ENCODE peak calls at places on chromosomes 12 and 14, in nine cellular contexts. One of them, this sample, is unnamed.

GRCh38 chr12:22626429-22626828 is 1.5 kb downstream of the ETNK1 start:
- DNase-seq in NCI-H460: no peak
- DNase-seq in PC-9: no peak
- DNase-seq in endothelial cell of umbilical vein: peak
- DNase-seq in renal cortical epithelial cell: peak
- DNase-seq in brain microvascular endothelial cell: peak
- DNase-seq in activated CD4-positive, alpha-beta T cell treated with anti-CD3 and anti-CD28 coated beads, Interleukin-2, amount 50 U/mL, for 1 hour: no peak
- DNase-seq in NCI-H1092 treated with DMSO at 0.1 percent for 48 hours: no peak
- DNase-seq in progenitor cell of endocrine pancreas: no peak
- DNase-seq in this sample: peak

GRCh38 chr12:116861331-116861730 is 19.9 kb downstream of the HRK start:
- DNase-seq in NCI-H460: no peak
- DNase-seq in PC-9: no peak
- DNase-seq in endothelial cell of umbilical vein: no peak
- DNase-seq in renal cortical epithelial cell: no peak
- DNase-seq in brain microvascular endothelial cell: peak
- DNase-seq in activated CD4-positive, alpha-beta T cell treated with anti-CD3 and anti-CD28 coated beads, Interleukin-2, amount 50 U/mL, for 1 hour: peak
- DNase-seq in NCI-H1092 treated with DMSO at 0.1 percent for 48 hours: no peak
- DNase-seq in progenitor cell of endocrine pancreas: no peak
- DNase-seq in this sample: peak

GRCh38 chr12:54134850-54135249 is 53.9 kb downstream of the SMUG1 start:
- DNase-seq in NCI-H460: no peak
- DNase-seq in PC-9: no peak
- DNase-seq in endothelial cell of umbilical vein: no peak
- DNase-seq in renal cortical epithelial cell: peak
- DNase-seq in brain microvascular endothelial cell: no peak
- DNase-seq in activated CD4-positive, alpha-beta T cell treated with anti-CD3 and anti-CD28 coated beads, Interleukin-2, amount 50 U/mL, for 1 hour: no peak
- DNase-seq in NCI-H1092 treated with DMSO at 0.1 percent for 48 hours: peak
- DNase-seq in progenitor cell of endocrine pancreas: no peak
- DNase-seq in this sample: no peak

GRCh38 chr14:104797112-104798044 is 1.8 kb upstream of the AKT1 start:
- DNase-seq in NCI-H460: no peak
- DNase-seq in PC-9: peak
- DNase-seq in endothelial cell of umbilical vein: no peak
- DNase-seq in renal cortical epithelial cell: no peak
- DNase-seq in brain microvascular endothelial cell: no peak
- DNase-seq in activated CD4-positive, alpha-beta T cell treated with anti-CD3 and anti-CD28 coated beads, Interleukin-2, amount 50 U/mL, for 1 hour: no peak
- DNase-seq in NCI-H1092 treated with DMSO at 0.1 percent for 48 hours: no peak
- DNase-seq in progenitor cell of endocrine pancreas: no peak
- DNase-seq in this sample: no peak

GRCh38 chr14:45112886-45113772 is 21.2 kb downstream of the FKBP3 start:
- DNase-seq in NCI-H460: no peak
- DNase-seq in PC-9: no peak
- DNase-seq in endothelial cell of umbilical vein: peak
- DNase-seq in renal cortical epithelial cell: no peak
- DNase-seq in brain microvascular endothelial cell: peak
- DNase-seq in activated CD4-positive, alpha-beta T cell treated with anti-CD3 and anti-CD28 coated beads, Interleukin-2, amount 50 U/mL, for 1 hour: no peak
- DNase-seq in NCI-H1092 treated with DMSO at 0.1 percent for 48 hours: peak
- DNase-seq in progenitor cell of endocrine pancreas: no peak
- DNase-seq in this sample: peak

GRCh38 chr12:130102266-130102665 is 60.0 kb upstream of the FZD10 start:
- DNase-seq in NCI-H460: no peak
- DNase-seq in PC-9: no peak
- DNase-seq in endothelial cell of umbilical vein: no peak
- DNase-seq in renal cortical epithelial cell: no peak
- DNase-seq in brain microvascular endothelial cell: no peak
- DNase-seq in activated CD4-positive, alpha-beta T cell treated with anti-CD3 and anti-CD28 coated beads, Interleukin-2, amount 50 U/mL, for 1 hour: no peak
- DNase-seq in NCI-H1092 treated with DMSO at 0.1 percent for 48 hours: no peak
- DNase-seq in progenitor cell of endocrine pancreas: no peak
- DNase-seq in this sample: no peak

GRCh38 chr12:115322275-115322674 is 638.3 kb upstream of the TBX3 start:
- DNase-seq in NCI-H460: no peak
- DNase-seq in PC-9: no peak
- DNase-seq in endothelial cell of umbilical vein: no peak
- DNase-seq in renal cortical epithelial cell: no peak
- DNase-seq in brain microvascular endothelial cell: peak
- DNase-seq in activated CD4-positive, alpha-beta T cell treated with anti-CD3 and anti-CD28 coated beads, Interleukin-2, amount 50 U/mL, for 1 hour: no peak
- DNase-seq in NCI-H1092 treated with DMSO at 0.1 percent for 48 hours: no peak
- DNase-seq in progenitor cell of endocrine pancreas: no peak
- DNase-seq in this sample: no peak

GRCh38 chr12:118185602-118186397 is 49.9 kb downstream of the PEBP1 start:
- DNase-seq in NCI-H460: no peak
- DNase-seq in PC-9: no peak
- DNase-seq in endothelial cell of umbilical vein: no peak
- DNase-seq in renal cortical epithelial cell: no peak
- DNase-seq in brain microvascular endothelial cell: no peak
- DNase-seq in activated CD4-positive, alpha-beta T cell treated with anti-CD3 and anti-CD28 coated beads, Interleukin-2, amount 50 U/mL, for 1 hour: no peak
- DNase-seq in NCI-H1092 treated with DMSO at 0.1 percent for 48 hours: no peak
- DNase-seq in progenitor cell of endocrine pancreas: no peak
- DNase-seq in this sample: no peak

GRCh38 chr12:66028388-66028787 is 102.2 kb downstream of the LLPH start:
- DNase-seq in NCI-H460: no peak
- DNase-seq in PC-9: no peak
- DNase-seq in endothelial cell of umbilical vein: no peak
- DNase-seq in renal cortical epithelial cell: no peak
- DNase-seq in brain microvascular endothelial cell: no peak
- DNase-seq in activated CD4-positive, alpha-beta T cell treated with anti-CD3 and anti-CD28 coated beads, Interleukin-2, amount 50 U/mL, for 1 hour: no peak
- DNase-seq in NCI-H1092 treated with DMSO at 0.1 percent for 48 hours: no peak
- DNase-seq in progenitor cell of endocrine pancreas: no peak
- DNase-seq in this sample: no peak

GRCh38 chr14:24399981-24400718 is 1.3 kb downstream of the NYNRIN start:
- DNase-seq in NCI-H460: no peak
- DNase-seq in PC-9: no peak
- DNase-seq in endothelial cell of umbilical vein: no peak
- DNase-seq in renal cortical epithelial cell: no peak
- DNase-seq in brain microvascular endothelial cell: no peak
- DNase-seq in activated CD4-positive, alpha-beta T cell treated with anti-CD3 and anti-CD28 coated beads, Interleukin-2, amount 50 U/mL, for 1 hour: no peak
- DNase-seq in NCI-H1092 treated with DMSO at 0.1 percent for 48 hours: no peak
- DNase-seq in progenitor cell of endocrine pancreas: no peak
- DNase-seq in this sample: no peak

GRCh38 chr12:98253207-98253606 is 262.2 kb upstream of the TMPO start:
- DNase-seq in NCI-H460: no peak
- DNase-seq in PC-9: no peak
- DNase-seq in endothelial cell of umbilical vein: no peak
- DNase-seq in renal cortical epithelial cell: no peak
- DNase-seq in brain microvascular endothelial cell: no peak
- DNase-seq in activated CD4-positive, alpha-beta T cell treated with anti-CD3 and anti-CD28 coated beads, Interleukin-2, amount 50 U/mL, for 1 hour: no peak
- DNase-seq in NCI-H1092 treated with DMSO at 0.1 percent for 48 hours: peak
- DNase-seq in progenitor cell of endocrine pancreas: no peak
- DNase-seq in this sample: no peak

GRCh38 chr12:49560695-49561094 is 7.2 kb downstream of the MCRS1 start:
- DNase-seq in NCI-H460: no peak
- DNase-seq in PC-9: no peak
- DNase-seq in endothelial cell of umbilical vein: no peak
- DNase-seq in renal cortical epithelial cell: no peak
- DNase-seq in brain microvascular endothelial cell: no peak
- DNase-seq in activated CD4-positive, alpha-beta T cell treated with anti-CD3 and anti-CD28 coated beads, Interleukin-2, amount 50 U/mL, for 1 hour: no peak
- DNase-seq in NCI-H1092 treated with DMSO at 0.1 percent for 48 hours: no peak
- DNase-seq in progenitor cell of endocrine pancreas: no peak
- DNase-seq in this sample: no peak

GRCh38 chr12:66861157-66861750 is 182.4 kb upstream of the GRIP1 start:
- DNase-seq in NCI-H460: peak
- DNase-seq in PC-9: peak
- DNase-seq in endothelial cell of umbilical vein: peak
- DNase-seq in renal cortical epithelial cell: peak
- DNase-seq in brain microvascular endothelial cell: peak
- DNase-seq in activated CD4-positive, alpha-beta T cell treated with anti-CD3 and anti-CD28 coated beads, Interleukin-2, amount 50 U/mL, for 1 hour: peak
- DNase-seq in NCI-H1092 treated with DMSO at 0.1 percent for 48 hours: peak
- DNase-seq in progenitor cell of endocrine pancreas: peak
- DNase-seq in this sample: peak

GRCh38 chr12:42716521-42716920 is 127.0 kb upstream of the PRICKLE1 start:
- DNase-seq in NCI-H460: no peak
- DNase-seq in PC-9: no peak
- DNase-seq in endothelial cell of umbilical vein: peak
- DNase-seq in renal cortical epithelial cell: peak
- DNase-seq in brain microvascular endothelial cell: peak
- DNase-seq in activated CD4-positive, alpha-beta T cell treated with anti-CD3 and anti-CD28 coated beads, Interleukin-2, amount 50 U/mL, for 1 hour: no peak
- DNase-seq in NCI-H1092 treated with DMSO at 0.1 percent for 48 hours: no peak
- DNase-seq in progenitor cell of endocrine pancreas: no peak
- DNase-seq in this sample: no peak

GRCh38 chr14:59728294-59728693 is 142.3 kb downstream of the RTN1 start:
- DNase-seq in NCI-H460: no peak
- DNase-seq in PC-9: no peak
- DNase-seq in endothelial cell of umbilical vein: no peak
- DNase-seq in renal cortical epithelial cell: no peak
- DNase-seq in brain microvascular endothelial cell: no peak
- DNase-seq in activated CD4-positive, alpha-beta T cell treated with anti-CD3 and anti-CD28 coated beads, Interleukin-2, amount 50 U/mL, for 1 hour: no peak
- DNase-seq in NCI-H1092 treated with DMSO at 0.1 percent for 48 hours: peak
- DNase-seq in progenitor cell of endocrine pancreas: no peak
- DNase-seq in this sample: no peak

GRCh38 chr12:14111230-14111865 is 129.9 kb upstream of the GRIN2B start:
- DNase-seq in NCI-H460: no peak
- DNase-seq in PC-9: peak
- DNase-seq in endothelial cell of umbilical vein: no peak
- DNase-seq in renal cortical epithelial cell: peak
- DNase-seq in brain microvascular endothelial cell: no peak
- DNase-seq in activated CD4-positive, alpha-beta T cell treated with anti-CD3 and anti-CD28 coated beads, Interleukin-2, amount 50 U/mL, for 1 hour: no peak
- DNase-seq in NCI-H1092 treated with DMSO at 0.1 percent for 48 hours: no peak
- DNase-seq in progenitor cell of endocrine pancreas: no peak
- DNase-seq in this sample: peak

GRCh38 chr14:77691259-77691658 is 16.6 kb downstream of the ALKBH1 start:
- DNase-seq in NCI-H460: no peak
- DNase-seq in PC-9: no peak
- DNase-seq in endothelial cell of umbilical vein: no peak
- DNase-seq in renal cortical epithelial cell: peak
- DNase-seq in brain microvascular endothelial cell: no peak
- DNase-seq in activated CD4-positive, alpha-beta T cell treated with anti-CD3 and anti-CD28 coated beads, Interleukin-2, amount 50 U/mL, for 1 hour: no peak
- DNase-seq in NCI-H1092 treated with DMSO at 0.1 percent for 48 hours: no peak
- DNase-seq in progenitor cell of endocrine pancreas: no peak
- DNase-seq in this sample: no peak

GRCh38 chr14:24852312-24853060 is 197.5 kb downstream of the STXBP6 start:
- DNase-seq in NCI-H460: no peak
- DNase-seq in PC-9: no peak
- DNase-seq in endothelial cell of umbilical vein: no peak
- DNase-seq in renal cortical epithelial cell: no peak
- DNase-seq in brain microvascular endothelial cell: no peak
- DNase-seq in activated CD4-positive, alpha-beta T cell treated with anti-CD3 and anti-CD28 coated beads, Interleukin-2, amount 50 U/mL, for 1 hour: no peak
- DNase-seq in NCI-H1092 treated with DMSO at 0.1 percent for 48 hours: no peak
- DNase-seq in progenitor cell of endocrine pancreas: no peak
- DNase-seq in this sample: peak

GRCh38 chr12:6979021-6979420 is 8.3 kb downstream of the EMG1 start:
- DNase-seq in NCI-H460: no peak
- DNase-seq in PC-9: no peak
- DNase-seq in endothelial cell of umbilical vein: no peak
- DNase-seq in renal cortical epithelial cell: no peak
- DNase-seq in brain microvascular endothelial cell: no peak
- DNase-seq in activated CD4-positive, alpha-beta T cell treated with anti-CD3 and anti-CD28 coated beads, Interleukin-2, amount 50 U/mL, for 1 hour: no peak
- DNase-seq in NCI-H1092 treated with DMSO at 0.1 percent for 48 hours: no peak
- DNase-seq in progenitor cell of endocrine pancreas: no peak
- DNase-seq in this sample: no peak

This sample was measured in A673.